ENCODE peak calls at places on chromosomes 6 and 20, in seven cellular contexts. L is adrenal gland, J is mucosa of descending colon, V is GM10248, W is fibroblast of pulmonary artery, C is A549, B is GM20000. X is an unnamed sample.

GRCh38 chr6:112936476-112936875 is 589.3 kb downstream of the RFPL4B start:
- DNase-seq in L (no peak), J (no peak), V (no peak), W (peak; percentile 53), C (no peak), B (no peak), X (no peak)

GRCh38 chr6:22804620-22805271 is 235.4 kb downstream of the HDGFL1 start:
- DNase-seq in L (no peak), J (no peak), V (no peak), W (no peak), C (no peak), B (no peak), X (no peak)

GRCh38 chr6:100267002-100267401 is 197.7 kb downstream of the SIM1 start:
- DNase-seq in L (no peak), J (no peak), V (no peak), W (no peak), C (no peak), B (no peak), X (no peak)

GRCh38 chr6:42228305-42228704 is 10.6 kb upstream of the MRPS10 start:
- DNase-seq in L (no peak), J (no peak), V (no peak), W (no peak), C (no peak), B (no peak), X (no peak)

GRCh38 chr20:63101781-63102719 is 95.3 kb upstream of the BHLHE23 start:
- DNase-seq in L (peak; percentile 13), J (peak; percentile 62), V (peak; percentile 79), W (peak; percentile 55), C (peak; percentile 61), B (peak; percentile 90), X (peak; percentile 88)

GRCh38 chr6:7624781-7625710 is 35.0 kb downstream of the SNRNP48 start:
- DNase-seq in L (no peak), J (no peak), V (no peak), W (no peak), C (no peak), B (no peak), X (no peak)

GRCh38 chr6:112636650-112637260 is 289.6 kb downstream of the RFPL4B start:
- DNase-seq in L (no peak), J (no peak), V (no peak), W (peak; percentile 18), C (no peak), B (no peak), X (no peak)

GRCh38 chr20:18973499-18974173 is 160.1 kb downstream of the SCP2D1 start:
- DNase-seq in L (peak; percentile 90), J (peak; percentile 59), V (no peak), W (no peak), C (no peak), B (no peak), X (no peak)

GRCh38 chr6:154995241-154996162 is at the start of gene TIAM2:
- DNase-seq in L (peak; percentile 22), J (no peak), V (peak; percentile 38), W (no peak), C (peak; percentile 13), B (peak; percentile 63), X (peak; percentile 64)

GRCh38 chr6:107114872-107115694 is at the start of gene BEND3:
- DNase-seq in L (peak; percentile 35), J (peak; percentile 67), V (peak; percentile 49), W (no peak), C (peak; percentile 42), B (peak; percentile 80), X (peak; percentile 78)

GRCh38 chr6:35443341-35444030 is 8.7 kb upstream of the FANCE start:
- DNase-seq in L (no peak), J (no peak), V (no peak), W (no peak), C (no peak), B (no peak), X (no peak)

GRCh38 chr6:144033816-144034540 is 25.9 kb upstream of the PLAGL1 start:
- DNase-seq in L (no peak), J (no peak), V (no peak), W (peak; percentile 29), C (no peak), B (no peak), X (no peak)

GRCh38 chr20:47206962-47207641 is 149.4 kb downstream of the ZMYND8 start:
- DNase-seq in L (no peak), J (no peak), V (no peak), W (no peak), C (no peak), B (no peak), X (no peak)

GRCh38 chr6:63923139-63923739 is 287.6 kb downstream of the PHF3 start:
- DNase-seq in L (no peak), J (no peak), V (peak; percentile 43), W (peak; percentile 66), C (peak; percentile 31), B (peak; percentile 34), X (peak; percentile 36)

GRCh38 chr20:13341737-13342393 is 120.8 kb downstream of the ISM1 start:
- DNase-seq in L (no peak), J (no peak), V (no peak), W (no peak), C (no peak), B (no peak), X (no peak)

GRCh38 chr20:56247954-56248782 is at the start of gene MC3R:
- DNase-seq in L (peak; percentile 56), J (no peak), V (peak; percentile 43), W (peak; percentile 52), C (peak; percentile 63), B (peak; percentile 50), X (peak; percentile 41)

GRCh38 chr20:56422131-56422823 is 10.2 kb downstream of the CASS4 start:
- DNase-seq in L (no peak), J (no peak), V (no peak), W (peak; percentile 80), C (peak; percentile 21), B (no peak), X (no peak)

GRCh38 chr6:137177611-137178010 is 4.2 kb upstream of the IL22RA2 start:
- DNase-seq in L (no peak), J (no peak), V (no peak), W (no peak), C (no peak), B (no peak), X (no peak)

GRCh38 chr6:136117081-136117480 is 133.0 kb downstream of the MTFR2 start:
- DNase-seq in L (no peak), J (no peak), V (no peak), W (no peak), C (no peak), B (no peak), X (no peak)

GRCh38 chr6:125954735-125955410 is 1.7 kb upstream of the HINT3 start:
- DNase-seq in L (no peak), J (no peak), V (no peak), W (no peak), C (no peak), B (no peak), X (no peak)

GRCh38 chr6:125951323-125951722 is 5.2 kb upstream of the HINT3 start:
- DNase-seq in L (no peak), J (no peak), V (no peak), W (no peak), C (no peak), B (no peak), X (no peak)

GRCh38 chr6:125952764-125953501 is 3.6 kb upstream of the HINT3 start:
- DNase-seq in L (no peak), J (no peak), V (peak; percentile 23), W (peak; percentile 48), C (peak; percentile 78), B (peak; percentile 28), X (peak; percentile 19)

GRCh38 chr6:125950293-125950692 is 6.3 kb upstream of the HINT3 start:
- DNase-seq in L (no peak), J (no peak), V (no peak), W (peak; percentile 64), C (peak; percentile 85), B (no peak), X (no peak)

DNA sequence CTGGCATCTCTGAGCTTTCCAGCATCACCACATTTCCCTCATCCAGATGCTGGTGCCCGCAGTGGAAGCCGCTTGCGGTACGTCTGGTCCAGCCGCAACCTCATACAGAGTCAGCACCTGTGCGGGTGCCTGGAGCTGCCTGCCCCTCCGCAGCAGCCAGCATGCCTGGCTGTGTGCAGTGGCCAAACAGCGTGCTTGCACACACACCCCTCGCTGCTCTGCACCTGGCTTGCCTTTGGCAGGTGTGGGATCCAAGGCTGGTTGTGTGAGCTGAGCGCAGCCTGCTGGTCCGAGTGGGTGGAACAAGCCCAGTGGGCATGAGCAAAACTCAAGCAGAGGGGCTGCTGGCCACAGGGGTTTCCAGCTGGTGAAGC is 3.1 kb upstream of the HINT3 start:
- DNase-seq in L (no peak), J (peak; percentile 75), V (no peak), W (no peak), C (no peak), B (no peak), X (no peak)
- TF ChIP-seq CTCF in L (no peak), J (no peak), V (peak; percentile 27), W (no peak), C (no peak), B (peak; percentile 3), X (no peak)

GRCh38 chr6:82178084-82178758 is 69.3 kb downstream of the IBTK start:
- DNase-seq in L (no peak), J (no peak), V (no peak), W (peak; percentile 73), C (peak; percentile 13), B (no peak), X (no peak)
- TF ChIP-seq CTCF in L (peak; percentile 58), J (no peak), V (peak; percentile 22), W (peak; percentile 65), C (peak; percentile 61), B (no peak), X (peak; percentile 18)

GRCh38 chr20:49964964-49965780 is 17.6 kb upstream of the SNAI1 start:
- DNase-seq in L (peak; percentile 24), J (no peak), V (peak; percentile 58), W (peak; percentile 49), C (peak; percentile 78), B (peak; percentile 62), X (no peak)
- TF ChIP-seq CTCF in L (peak; percentile 44), J (peak; percentile 41), V (peak; percentile 43), W (peak; percentile 70), C (peak; percentile 55), B (peak; percentile 36), X (peak; percentile 67)

GRCh38 chr20:57714409-57715267 is 4.8 kb upstream of the PMEPA1 start:
- DNase-seq in L (no peak), J (no peak), V (no peak), W (peak; percentile 60), C (peak; percentile 70), B (no peak), X (no peak)
- TF ChIP-seq CTCF in L (no peak), J (no peak), V (no peak), W (no peak), C (no peak), B (no peak), X (no peak)

GRCh38 chr6:3987576-3987975 is 91.4 kb downstream of the FAM217A start:
- DNase-seq in L (no peak), J (no peak), V (no peak), W (no peak), C (no peak), B (no peak), X (no peak)
- TF ChIP-seq CTCF in L (no peak), J (no peak), V (no peak), W (no peak), C (no peak), B (no peak), X (no peak)

GRCh38 chr6:29014729-29015608 is 9.9 kb upstream of the ZNF311 start:
- DNase-seq in L (no peak), J (no peak), V (no peak), W (peak; percentile 22), C (no peak), B (no peak), X (no peak)
- TF ChIP-seq CTCF in L (no peak), J (no peak), V (no peak), W (no peak), C (no peak), B (no peak), X (no peak)

X was measured in GM13977.